ENCODE peak calls at places on chromosomes 13 and 19, in six cellular contexts. M, S, T, O, J and W are unnamed samples.

GRCh38 chr19:33219261-33219812 is 6.3 kb downstream of the SLC7A10 start:
- DNase-seq in O (no peak), M (no peak), S (no peak), J (peak; percentile 68), T (no peak), W (no peak)

GRCh38 chr13:31756346-31756745 is 17.0 kb downstream of the RXFP2 start:
- DNase-seq in O (peak; percentile 42), J (peak; percentile 68), M (no peak), T (no peak), S (no peak), W (no peak)

GRCh38 chr13:22126433-22127021 is 455.7 kb downstream of the FGF9 start:
- DNase-seq in S (no peak), O (no peak), M (no peak), T (no peak), J (no peak), W (no peak)

GRCh38 chr13:51955281-51955771 is 55.9 kb downstream of the ATP7B start:
- DNase-seq in J (no peak), T (no peak), O (no peak), S (no peak), M (no peak), W (no peak)

GRCh38 chr19:4089400-4089908 is 22.8 kb upstream of the ZBTB7A start:
- DNase-seq in T (no peak), J (no peak), S (peak; percentile 40), M (no peak), O (no peak), W (no peak)

GRCh38 chr13:76764429-76764828 is 121.8 kb downstream of the KCTD12 start:
- DNase-seq in M (peak; percentile 2), O (no peak), S (no peak), T (no peak), J (no peak), W (no peak)

GRCh38 chr19:41691268-41691970 is 3.3 kb upstream of the CEACAM7 start:
- DNase-seq in M (no peak), O (peak; percentile 29), S (peak; percentile 27), J (no peak), T (no peak), W (peak; percentile 43)

GRCh38 chr13:42981317-42981716 is 10.7 kb downstream of the EPSTI1 start:
- DNase-seq in S (no peak), J (no peak), T (no peak), M (no peak), O (no peak), W (no peak)

GRCh38 chr13:55013051-55013450 is 1984.4 kb downstream of the OLFM4 start:
- DNase-seq in S (no peak), J (no peak), T (no peak), M (peak; percentile 15), O (no peak), W (no peak)

GRCh38 chr19:4910594-4911273 is 1.4 kb downstream of the UHRF1 start:
- DNase-seq in T (no peak), M (peak; percentile 19), J (no peak), S (no peak), O (peak; percentile 47), W (no peak)

GRCh38 chr13:27535546-27535945 is 84.8 kb downstream of the LNX2 start:
- DNase-seq in S (no peak), T (no peak), O (no peak), J (no peak), M (no peak), W (peak; percentile 54)

GRCh38 chr13:104782741-104783140 is 1716.5 kb upstream of the SLC10A2 start:
- DNase-seq in S (no peak), T (no peak), O (no peak), J (no peak), M (no peak), W (no peak)

GRCh38 chr19:6773323-6773931 is 919 bp downstream of the VAV1 start:
- DNase-seq in T (no peak), S (peak; percentile 49), M (no peak), O (no peak), J (no peak), W (no peak)

GRCh38 chr13:23714672-23715071 is 144.5 kb downstream of the TNFRSF19 start:
- DNase-seq in S (no peak), T (no peak), O (no peak), J (no peak), M (no peak), W (no peak)

GRCh38 chr19:13164370-13165090 is 14.3 kb downstream of the IER2 start:
- DNase-seq in S (peak; percentile 50), T (peak; percentile 73), M (peak; percentile 82), J (peak; percentile 75), O (peak; percentile 50), W (peak; percentile 86)

GRCh38 chr19:11382898-11383705 is 1.0 kb downstream of the EPOR start:
- DNase-seq in O (no peak), T (peak; percentile 52), J (no peak), S (peak; percentile 50), M (peak; percentile 62), W (peak; percentile 67)

GRCh38 chr19:4441994-4442845 is 15.4 kb downstream of the UBXN6 start:
- DNase-seq in J (no peak), S (no peak), O (no peak), T (no peak), M (no peak), W (no peak)

GRCh38 chr13:44388427-44388826 is 14.8 kb downstream of the SERP2 start:
- DNase-seq in S (no peak), O (no peak), M (peak; percentile 46), J (no peak), T (no peak), W (no peak)
- TF ChIP-seq CTCF in S (no peak), O (no peak), M (no peak), J (no peak), T (no peak), W (no peak)

DNA sequence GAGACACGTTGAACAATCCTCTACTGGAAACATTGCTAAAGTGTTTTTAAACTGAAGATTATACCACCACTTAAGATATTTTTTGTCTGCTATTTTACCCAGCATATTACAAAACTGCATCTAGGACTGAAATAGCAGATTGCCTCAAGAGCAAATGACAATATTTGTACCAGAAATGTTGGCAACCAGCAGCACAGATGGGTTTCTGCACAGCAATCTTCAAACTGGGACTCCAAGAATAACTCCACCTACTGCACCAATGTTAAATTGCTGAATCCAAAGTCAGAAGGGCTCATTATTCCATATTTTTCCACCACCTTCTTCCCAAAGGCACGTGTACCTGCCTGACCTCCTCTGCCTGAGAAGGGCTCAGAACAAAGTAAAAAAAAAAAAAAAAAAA is 79.6 kb downstream of the FOXO1 start:
- DNase-seq in T (no peak), J (no peak), M (no peak), O (no peak), S (no peak), W (no peak)
- TF ChIP-seq CTCF in T (no peak), J (no peak), M (no peak), O (no peak), S (no peak), W (no peak)

DNA sequence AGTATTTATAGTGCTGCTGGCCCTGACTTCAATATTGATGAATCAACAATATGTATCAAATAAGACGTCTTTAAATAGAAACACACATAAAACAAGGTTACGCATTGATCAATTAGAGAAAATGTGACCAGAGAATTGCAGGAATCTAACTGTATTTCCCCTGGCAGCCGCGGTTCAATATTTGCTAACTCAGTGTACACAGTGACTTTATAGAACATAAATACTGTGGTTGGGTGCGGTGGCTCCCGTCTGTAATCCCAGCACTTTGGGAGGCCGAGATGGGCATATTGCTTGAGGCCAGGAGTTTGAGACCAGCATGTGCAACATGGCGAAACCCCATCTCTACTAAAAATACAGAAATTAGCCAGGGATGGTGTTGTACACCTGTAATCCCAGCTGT is 22.8 kb upstream of the UPF3A start:
- DNase-seq in T (no peak), J (no peak), O (no peak), S (no peak), M (no peak), W (no peak)
- TF ChIP-seq CTCF in T (no peak), J (no peak), O (no peak), S (no peak), M (no peak), W (no peak)

DNA sequence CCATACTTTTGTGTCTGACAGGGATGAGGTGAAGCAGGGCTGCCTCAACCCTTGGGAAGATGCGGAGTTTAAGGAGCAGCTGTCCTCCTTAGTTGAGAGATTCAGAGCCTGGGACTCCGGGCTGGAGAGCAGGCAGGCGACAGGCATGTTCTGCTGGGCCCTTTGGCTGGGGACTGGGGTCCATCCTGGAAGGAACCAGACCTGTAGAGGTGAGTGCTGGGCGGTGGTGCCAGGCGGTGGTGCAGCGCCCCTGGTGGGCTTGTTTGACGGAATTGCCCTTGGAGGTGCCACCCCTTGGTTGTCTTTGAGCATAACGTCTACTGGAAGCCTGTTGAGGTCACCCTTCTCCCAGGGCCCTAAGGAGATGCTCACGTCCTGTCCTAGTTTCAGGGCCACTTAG is 20.6 kb upstream of the SLC15A1 start:
- DNase-seq in S (no peak), T (no peak), M (no peak), J (no peak), O (no peak), W (no peak)
- TF ChIP-seq CTCF in S (no peak), T (no peak), M (no peak), J (no peak), O (no peak), W (peak; percentile 51)

DNA sequence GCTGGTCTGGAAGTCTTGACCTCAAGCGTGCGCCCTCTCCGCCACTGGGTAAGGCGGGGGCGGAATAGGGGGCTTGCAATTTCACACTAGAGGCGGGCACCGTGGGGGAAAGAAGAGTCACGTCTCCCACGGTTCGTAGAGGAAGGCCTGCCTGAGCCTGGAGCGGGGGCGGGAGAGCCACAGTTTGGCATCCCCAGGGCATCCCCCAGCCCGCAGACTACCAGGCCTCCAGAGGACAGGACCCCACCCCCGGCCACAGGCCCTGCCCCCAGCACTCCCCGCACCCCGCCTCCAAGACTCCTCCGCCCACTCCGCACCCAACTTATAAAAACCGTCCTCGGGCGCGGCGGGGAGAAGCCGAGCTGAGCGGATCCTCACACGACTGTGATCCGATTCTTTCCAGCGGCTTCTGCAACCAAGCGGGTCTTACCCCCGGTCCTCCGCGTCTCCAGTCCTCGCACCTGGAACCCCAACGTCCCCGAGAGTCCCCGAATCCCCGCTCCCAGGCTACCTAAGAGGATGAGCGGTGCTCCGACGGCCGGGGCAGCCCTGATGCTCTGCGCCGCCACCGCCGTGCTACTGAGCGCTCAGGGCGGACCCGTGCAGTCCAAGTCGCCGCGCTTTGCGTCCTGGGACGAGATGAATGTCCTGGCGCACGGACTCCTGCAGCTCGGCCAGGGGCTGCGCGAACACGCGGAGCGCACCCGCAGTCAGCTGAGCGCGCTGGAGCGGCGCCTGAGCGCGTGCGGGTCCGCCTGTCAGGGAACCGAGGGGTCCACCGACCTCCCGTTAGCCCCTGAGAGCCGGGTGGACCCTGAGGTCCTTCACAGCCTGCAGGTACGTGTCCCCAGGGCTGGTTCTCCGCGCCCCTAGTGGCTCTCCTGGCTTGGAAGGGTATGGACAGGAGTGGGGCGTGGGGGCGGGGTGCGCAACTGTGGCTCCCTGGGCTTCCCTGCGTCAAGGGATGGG is at the start of gene ANGPTL4:
- DNase-seq in J (peak; percentile 64), M (peak; percentile 74), S (peak; percentile 39), T (peak; percentile 59), O (peak; percentile 54), W (peak; percentile 74)
- TF ChIP-seq CTCF in J (no peak), M (no peak), S (no peak), T (no peak), O (no peak), W (peak; percentile 53)

DNA sequence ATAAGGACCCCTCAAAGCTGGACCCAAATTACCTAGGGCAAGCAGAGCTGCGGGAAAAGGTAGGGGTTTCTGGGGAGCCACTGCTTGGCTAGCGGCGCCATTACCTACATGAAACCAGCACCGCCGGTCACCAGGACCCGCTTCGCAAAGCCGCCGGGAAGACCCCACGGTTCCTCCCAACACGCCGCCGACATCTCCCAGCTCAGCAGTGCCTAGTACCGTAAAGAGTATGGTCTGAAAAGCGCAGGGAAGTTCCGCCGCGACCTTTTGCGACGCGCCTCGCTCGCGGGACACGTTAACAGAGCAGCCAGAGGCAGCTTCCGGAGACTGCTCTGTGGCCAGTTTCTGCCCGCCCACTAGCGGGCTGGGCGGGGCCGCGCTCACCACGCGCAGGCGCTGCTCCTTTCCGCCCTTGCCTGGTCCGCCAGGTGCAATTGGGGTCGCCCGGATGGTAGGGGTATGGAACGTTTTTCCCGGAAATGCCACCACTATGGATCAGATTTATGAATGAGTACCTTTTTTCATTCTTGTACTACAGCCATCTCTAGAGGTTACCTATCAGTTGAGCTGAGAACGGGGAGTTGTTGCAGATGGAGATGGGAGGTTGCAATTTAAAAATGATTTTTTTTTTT is at the start of gene TGDS:
- DNase-seq in J (peak; percentile 91), M (peak; percentile 85), S (peak; percentile 84), O (peak; percentile 75), T (peak; percentile 94), W (peak; percentile 98)
- TF ChIP-seq CTCF in J (no peak), M (no peak), S (no peak), O (no peak), T (no peak), W (peak; percentile 6)